ENCODE peak calls at places on chromosomes 4 and X, in seven cellular contexts. K, T, V, J, I, C and U are unnamed samples.

GRCh38 chrX:118632862-118633261 is 94.5 kb upstream of the IL13RA1 start:
- DNase-seq in I (no peak), K (no peak), C (peak), J (no peak), T (no peak), V (no peak), U (no peak)

GRCh38 chr4:147589586-147589985 is 27.6 kb upstream of the TMEM184C start:
- DNase-seq in V (no peak), K (no peak), I (no peak), T (no peak), C (no peak), J (no peak), U (no peak)

GRCh38 chrX:39827959-39828358 is 269.8 kb downstream of the BCOR start:
- DNase-seq in V (no peak), C (peak), T (no peak), J (no peak), I (no peak), K (no peak), U (no peak)

GRCh38 chrX:143025628-143026027 is at the start of gene SPANXN4:
- DNase-seq in I (no peak), K (no peak), C (no peak), T (no peak), V (no peak), J (no peak), U (no peak)

GRCh38 chr4:107050525-107051135 is 14.5 kb upstream of the DKK2 start:
- DNase-seq in I (peak), J (peak), K (peak), C (no peak), V (no peak), T (no peak), U (no peak)

GRCh38 chr4:31192372-31192771 is 472.2 kb downstream of the PCDH7 start:
- DNase-seq in T (no peak), V (no peak), J (no peak), C (no peak), I (no peak), K (no peak), U (no peak)

GRCh38 chrX:1416327-1416784 is 24.4 kb upstream of the SLC25A6 start:
- DNase-seq in C (no peak), I (no peak), K (no peak), V (no peak), T (no peak), J (no peak), U (no peak)

GRCh38 chr4:4984186-4984585 is 35.1 kb downstream of the CYTL1 start:
- DNase-seq in K (no peak), I (no peak), J (no peak), V (peak), T (no peak), C (no peak), U (no peak)

GRCh38 chrX:69137911-69138310 is 27.3 kb downstream of the PJA1 start:
- DNase-seq in V (no peak), I (no peak), C (no peak), T (no peak), K (no peak), J (no peak), U (no peak)

GRCh38 chr4:105050896-105051295 is 95.8 kb upstream of the TET2 start:
- DNase-seq in I (peak), J (no peak), C (no peak), V (no peak), T (no peak), K (no peak), U (no peak)

GRCh38 chr4:143721317-143721716 is 20.8 kb upstream of the FREM3 start:
- DNase-seq in J (no peak), K (no peak), I (peak), V (no peak), T (no peak), C (no peak), U (no peak)

GRCh38 chr4:38132140-38132673 is 172.0 kb downstream of the PTTG2 start:
- DNase-seq in T (no peak), I (peak), K (peak), C (peak), J (no peak), V (no peak), U (no peak)

GRCh38 chrX:101462892-101463291 is 22.4 kb upstream of the ARMCX4 start:
- DNase-seq in V (peak), J (peak), T (no peak), K (peak), C (no peak), I (peak), U (no peak)

GRCh38 chr4:39354178-39354503 is 12.0 kb downstream of the RFC1 start:
- DNase-seq in I (no peak), T (no peak), C (no peak), J (no peak), K (no peak), V (no peak), U (no peak)

GRCh38 chr4:90318208-90318607 is 191.0 kb downstream of the CCSER1 start:
- DNase-seq in J (no peak), T (no peak), V (no peak), I (peak), C (no peak), K (no peak), U (no peak)

GRCh38 chr4:155759372-155760252 is 791 bp downstream of the GUCY1B1 start:
- DNase-seq in I (no peak), J (peak), C (peak), V (peak), K (no peak), T (peak), U (peak)

GRCh38 chrX:106696502-106696901 is 30.0 kb upstream of the RNF128 start:
- DNase-seq in C (no peak), V (no peak), K (no peak), I (no peak), T (no peak), J (no peak), U (no peak)

GRCh38 chr4:124993838-124994237 is 281.3 kb upstream of the ANKRD50 start:
- DNase-seq in V (no peak), C (no peak), J (no peak), K (no peak), T (no peak), I (no peak), U (no peak)

GRCh38 chrX:37666516-37666915 is 19.1 kb upstream of the XK start:
- DNase-seq in I (no peak), J (no peak), K (no peak), T (no peak), C (no peak), V (no peak), U (no peak)

GRCh38 chrX:71492086-71493065 is 40.5 kb upstream of the OGT start:
- DNase-seq in V (no peak), I (no peak), K (peak), C (peak), J (peak), T (peak), U (no peak)

GRCh38 chrX:49876750-49877149 is 2.5 kb upstream of the USP27X start:
- DNase-seq in V (no peak), I (no peak), K (no peak), T (no peak), C (peak), J (peak), U (peak)